ENCODE peak calls at places on chromosomes 6 and 20, in eight cellular contexts. D is cardiac muscle cell; B is fibroblast of lung; E is mucosa of descending colon; O is CD4-positive, alpha-beta T cell; Z is WTC11; U is astrocyte; P is brain microvascular endothelial cell. N is an unnamed sample.

GRCh38 chr6:136696238-136696637 is 96.0 kb downstream of the MAP3K5 start:
- DNase-seq in O (no peak), B (peak; percentile 12), D (peak; percentile 28), Z (no peak), U (no peak), P (no peak), E (no peak), N (no peak)

GRCh38 chr6:18329781-18330180 is 57.4 kb upstream of the RNF144B start:
- DNase-seq in Z (no peak), E (no peak), P (no peak), B (no peak), D (no peak), O (no peak), U (no peak), N (no peak)

GRCh38 chr6:163753430-163753829 is 338.9 kb downstream of the QKI start:
- DNase-seq in P (no peak), B (peak; percentile 61), O (no peak), D (no peak), E (no peak), Z (no peak), U (peak; percentile 58), N (no peak)

GRCh38 chr6:6696867-6697531 is 108.5 kb downstream of the LY86 start:
- DNase-seq in U (peak; percentile 46), E (peak; percentile 85), B (peak; percentile 65), P (peak; percentile 61), D (peak; percentile 78), O (peak; percentile 9), Z (peak; percentile 79), N (peak; percentile 91)

GRCh38 chr20:64100946-64101688 is 6.2 kb downstream of the NPBWR2 start:
- DNase-seq in Z (no peak), O (no peak), D (no peak), B (no peak), U (no peak), P (no peak), E (no peak), N (no peak)

GRCh38 chr20:43766395-43766794 is 39.6 kb upstream of the GTSF1L start:
- DNase-seq in D (no peak), U (no peak), B (no peak), O (no peak), P (no peak), Z (no peak), E (no peak), N (no peak)

GRCh38 chr6:156776470-156776840 is 723 bp upstream of the ARID1B start:
- DNase-seq in O (no peak), U (no peak), E (no peak), P (peak; percentile 24), B (peak; percentile 36), D (peak; percentile 51), Z (no peak), N (peak; percentile 74)

GRCh38 chr6:15184441-15184861 is 61.4 kb upstream of the JARID2 start:
- DNase-seq in D (no peak), U (no peak), E (no peak), B (no peak), Z (no peak), P (no peak), O (peak; percentile 15), N (peak; percentile 15)

GRCh38 chr6:109343518-109343917 is 38.7 kb downstream of the CD164 start:
- DNase-seq in U (no peak), Z (no peak), D (no peak), E (no peak), B (no peak), O (no peak), P (no peak), N (no peak)

GRCh38 chr6:47665112-47665511 is 33.3 kb upstream of the ADGRF4 start:
- DNase-seq in B (no peak), O (no peak), E (no peak), Z (no peak), P (no peak), U (no peak), D (no peak), N (no peak)

GRCh38 chr6:9799582-9799981 is 615.3 kb downstream of the TFAP2A start:
- DNase-seq in Z (no peak), U (no peak), O (no peak), D (no peak), E (no peak), P (no peak), B (no peak), N (no peak)

GRCh38 chr20:58073945-58074920 is 154.2 kb downstream of the ANKRD60 start:
- DNase-seq in O (no peak), E (peak; percentile 53), P (peak; percentile 51), D (peak; percentile 65), U (peak; percentile 72), B (peak; percentile 81), Z (no peak), N (no peak)

GRCh38 chr6:125598422-125598821 is 151.0 kb upstream of the HEY2 start:
- DNase-seq in B (peak; percentile 39), Z (no peak), E (no peak), U (peak; percentile 29), D (peak; percentile 84), O (no peak), P (peak; percentile 72), N (peak; percentile 53)

GRCh38 chr20:52291109-52291508 is 99.5 kb upstream of the ZFP64 start:
- DNase-seq in U (no peak), D (no peak), P (no peak), B (peak; percentile 10), O (no peak), Z (no peak), E (no peak), N (peak; percentile 75)

GRCh38 chr6:32123681-32124080 is 4.4 kb downstream of the ATF6B start:
- DNase-seq in D (no peak), P (no peak), Z (no peak), O (no peak), U (no peak), B (no peak), E (no peak), N (no peak)

GRCh38 chr6:133916650-133917151 is 27.8 kb downstream of the TCF21 start:
- DNase-seq in O (peak; percentile 63), P (peak; percentile 91), B (peak; percentile 76), E (peak; percentile 74), Z (peak; percentile 99), D (peak; percentile 95), U (peak; percentile 59), N (peak; percentile 91)

GRCh38 chr6:157535354-157536217 is 154.6 kb downstream of the ZDHHC14 start:
- DNase-seq in O (no peak), P (peak; percentile 11), E (no peak), Z (no peak), D (peak; percentile 65), U (peak; percentile 86), B (peak; percentile 87), N (peak; percentile 16)

GRCh38 chr20:59371429-59371828 is 71.0 kb downstream of the EDN3 start:
- DNase-seq in U (no peak), P (no peak), D (no peak), E (no peak), O (no peak), Z (no peak), B (no peak), N (no peak)

GRCh38 chr20:37781626-37782025 is 87.8 kb downstream of the CTNNBL1 start:
- DNase-seq in E (no peak), D (no peak), P (no peak), O (no peak), U (no peak), B (peak; percentile 4), Z (no peak), N (no peak)

GRCh38 chr6:5214570-5215052 is 46.1 kb downstream of the LYRM4 start:
- DNase-seq in O (no peak), Z (peak; percentile 82), U (no peak), P (peak; percentile 52), D (peak; percentile 94), E (no peak), B (no peak), N (peak; percentile 81)

GRCh38 chr6:36684447-36684812 is 5.9 kb downstream of the CDKN1A start:
- DNase-seq in P (no peak), U (no peak), B (no peak), D (no peak), O (no peak), E (no peak), Z (no peak), N (no peak)

DNA sequence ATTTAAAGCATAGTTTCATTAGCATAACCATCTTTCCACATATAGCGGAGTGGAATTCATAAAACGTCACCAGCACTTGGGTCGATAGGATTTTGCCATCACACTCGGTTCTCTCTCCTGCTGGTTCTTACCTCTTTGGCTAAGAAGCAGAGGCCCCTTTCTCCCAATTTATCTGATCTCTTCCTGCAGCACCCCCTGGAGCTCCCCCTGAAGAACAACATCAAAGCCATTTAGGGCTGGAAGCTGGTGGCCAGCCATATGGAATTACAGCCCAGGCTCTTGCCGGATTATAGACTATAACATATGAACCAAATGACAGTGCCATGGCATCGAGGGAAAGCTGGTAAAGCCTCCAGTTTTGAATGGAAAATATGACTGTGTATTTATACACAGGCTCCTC is 6.4 kb upstream of the KIF6 start:
- DNase-seq in E (no peak), O (no peak), U (no peak), D (no peak), B (no peak), P (no peak), Z (peak; percentile 18), N (peak; percentile 51)
- TF ChIP-seq CTCF in E (no peak), O (no peak), U (no peak), D (no peak), B (peak; percentile 23), P (peak; percentile 56), Z (no peak), N (peak; percentile 56)

GRCh38 chr6:45415778-45416518 is 38.2 kb upstream of the SUPT3H start:
- DNase-seq in U (no peak), Z (no peak), D (no peak), B (no peak), E (no peak), O (no peak), P (no peak), N (no peak)
- TF ChIP-seq CTCF in U (no peak), Z (no peak), D (no peak), B (no peak), E (no peak), O (no peak), P (no peak), N (no peak)

GRCh38 chr6:30260036-30260504 is 46.9 kb upstream of the TRIM26 start:
- DNase-seq in B (no peak), E (no peak), Z (peak; percentile 21), O (no peak), D (peak; percentile 23), P (no peak), U (no peak), N (no peak)

GRCh38 chr6:30258204-30258603 is 45.0 kb upstream of the TRIM26 start:
- DNase-seq in O (no peak), D (no peak), U (no peak), E (no peak), P (no peak), B (no peak), Z (no peak), N (peak; percentile 46)

GRCh38 chr6:30263734-30264133 is 50.5 kb upstream of the TRIM26 start:
- DNase-seq in B (peak; percentile 67), Z (no peak), O (no peak), P (peak; percentile 76), E (no peak), U (peak; percentile 56), D (peak; percentile 17), N (no peak)

GRCh38 chr6:30264731-30265130 is 51.5 kb upstream of the TRIM26 start:
- DNase-seq in O (no peak), P (peak; percentile 62), E (no peak), D (no peak), Z (no peak), B (peak; percentile 78), U (peak; percentile 68), N (no peak)

GRCh38 chr6:30259140-30260035 is 46.2 kb upstream of the TRIM26 start:
- DNase-seq in Z (peak; percentile 72), P (peak; percentile 73), B (peak; percentile 76), D (peak; percentile 78), E (peak; percentile 69), U (peak; percentile 68), O (peak; percentile 53), N (peak; percentile 81)
- TF ChIP-seq CTCF in Z (no peak), P (peak; percentile 50), B (peak; percentile 41), D (peak; percentile 45), E (no peak), U (no peak), O (peak; percentile 38), N (peak; percentile 41)

GRCh38 chr6:72287801-72288200 is 334.1 kb upstream of the KCNQ5 start:
- DNase-seq in D (no peak), U (peak; percentile 20), E (no peak), O (no peak), B (peak; percentile 21), P (no peak), Z (no peak), N (no peak)
- TF ChIP-seq CTCF in D (no peak), U (no peak), E (no peak), O (no peak), B (no peak), P (no peak), Z (no peak), N (no peak)